ENCODE peak calls at places on chromosomes 11 and 22, in four cellular contexts. One of them, this sample, is unnamed.

GRCh38 chr11:59658036-59658435 is 10.8 kb downstream of the PATL1 start:
- DNase-seq in WTC11: no peak
- DNase-seq in HepG2: peak; percentile 7
- DNase-seq in K562: no peak
- DNase-seq in this sample: no peak

GRCh38 chr11:129703846-129704245 is 111.8 kb upstream of the TMEM45B start:
- DNase-seq in K562: no peak
- DNase-seq in HepG2: no peak
- DNase-seq in WTC11: no peak
- DNase-seq in this sample: no peak

GRCh38 chr11:26247340-26247739 is 84.6 kb upstream of the ANO3 start:
- DNase-seq in K562: no peak
- DNase-seq in WTC11: no peak
- DNase-seq in HepG2: no peak
- DNase-seq in this sample: no peak

GRCh38 chr22:44256085-44256484 is 56.7 kb downstream of the SHISAL1 start:
- DNase-seq in WTC11: no peak
- DNase-seq in HepG2: no peak
- DNase-seq in K562: no peak
- DNase-seq in this sample: no peak

GRCh38 chr11:114354076-114354475 is 46.2 kb downstream of the C11orf71 start:
- DNase-seq in HepG2: no peak
- DNase-seq in WTC11: no peak
- DNase-seq in K562: no peak
- DNase-seq in this sample: no peak

GRCh38 chr11:121451178-121451981 is 734 bp upstream of the SORL1 start:
- DNase-seq in WTC11: no peak
- DNase-seq in HepG2: peak; percentile 43
- DNase-seq in K562: no peak
- DNase-seq in this sample: no peak

GRCh38 chr11:128942272-128942612 is 429 bp downstream of the TP53AIP1 start:
- DNase-seq in HepG2: no peak
- DNase-seq in K562: no peak
- DNase-seq in WTC11: no peak
- DNase-seq in this sample: no peak

GRCh38 chr22:42720263-42721044 is at the start of gene A4GALT:
- DNase-seq in WTC11: peak; percentile 45
- DNase-seq in HepG2: no peak
- DNase-seq in K562: no peak
- DNase-seq in this sample: no peak

GRCh38 chr11:62856333-62856910 is 17.0 kb upstream of the WDR74 start:
- DNase-seq in K562: no peak
- DNase-seq in HepG2: no peak
- DNase-seq in WTC11: no peak
- DNase-seq in this sample: no peak

GRCh38 chr11:118605116-118605867 is 2.1 kb upstream of the PHLDB1 start:
- DNase-seq in K562: peak; percentile 72
- DNase-seq in HepG2: peak; percentile 41
- DNase-seq in WTC11: no peak
- DNase-seq in this sample: no peak

GRCh38 chr22:46564084-46564714 is 26.8 kb upstream of the CELSR1 start:
- DNase-seq in HepG2: no peak
- DNase-seq in WTC11: no peak
- DNase-seq in K562: no peak
- DNase-seq in this sample: no peak

GRCh38 chr11:2667940-2668339 is 31.9 kb downstream of the KCNQ1OT1 start:
- DNase-seq in HepG2: peak; percentile 38
- DNase-seq in K562: no peak
- DNase-seq in WTC11: no peak
- DNase-seq in this sample: no peak

GRCh38 chr11:120511804-120512726 is 517 bp downstream of the GRIK4 start:
- DNase-seq in HepG2: no peak
- DNase-seq in WTC11: peak; percentile 45
- DNase-seq in K562: no peak
- DNase-seq in this sample: no peak

GRCh38 chr11:45659031-45659817 is 6.2 kb downstream of the CHST1 start:
- DNase-seq in K562: no peak
- DNase-seq in HepG2: no peak
- DNase-seq in WTC11: no peak
- DNase-seq in this sample: no peak

GRCh38 chr11:114653148-114653547 is 25.2 kb upstream of the NXPE2 start:
- DNase-seq in HepG2: no peak
- DNase-seq in WTC11: no peak
- DNase-seq in K562: no peak
- DNase-seq in this sample: no peak

GRCh38 chr11:111347723-111348115 is 31.4 kb downstream of the POU2AF1 start:
- DNase-seq in HepG2: no peak
- DNase-seq in K562: no peak
- DNase-seq in WTC11: no peak
- DNase-seq in this sample: no peak

GRCh38 chr11:123194308-123195181 is 503 bp downstream of the CLMP start:
- DNase-seq in WTC11: peak; percentile 73
- DNase-seq in HepG2: no peak
- DNase-seq in K562: no peak
- DNase-seq in this sample: no peak

GRCh38 chr11:97717922-97718321 is 1302.8 kb upstream of the CNTN5 start:
- DNase-seq in WTC11: no peak
- DNase-seq in K562: no peak
- DNase-seq in HepG2: no peak
- DNase-seq in this sample: no peak

GRCh38 chr11:65430406-65431217 is 8.0 kb downstream of the NEAT1 start:
- DNase-seq in K562: no peak
- DNase-seq in WTC11: no peak
- DNase-seq in HepG2: no peak
- DNase-seq in this sample: no peak

GRCh38 chr22:46003271-46004091 is 26.5 kb upstream of the WNT7B start:
- DNase-seq in K562: no peak
- DNase-seq in WTC11: no peak
- DNase-seq in HepG2: no peak
- DNase-seq in this sample: no peak

GRCh38 chr11:66718320-66718971 is 10.6 kb downstream of the SPTBN2 start:
- DNase-seq in HepG2: peak; percentile 39
- DNase-seq in WTC11: peak; percentile 52
- DNase-seq in K562: no peak
- DNase-seq in this sample: no peak

GRCh38 chr11:84993386-84993785 is 633.8 kb downstream of the DLG2 start:
- DNase-seq in K562: no peak
- DNase-seq in WTC11: peak; percentile 45
- DNase-seq in HepG2: peak; percentile 1
- DNase-seq in this sample: no peak

GRCh38 chr22:37282385-37282677 is at the start of gene CYTH4:
- DNase-seq in K562: peak; percentile 38
- DNase-seq in WTC11: no peak
- DNase-seq in HepG2: no peak
- DNase-seq in this sample: no peak
- TF ChIP-seq NR2C2 in K562: no peak
- TF ChIP-seq NR2C2 in WTC11: no peak
- TF ChIP-seq NR2C2 in HepG2: no peak
- TF ChIP-seq NR2C2 in this sample: no peak

DNA sequence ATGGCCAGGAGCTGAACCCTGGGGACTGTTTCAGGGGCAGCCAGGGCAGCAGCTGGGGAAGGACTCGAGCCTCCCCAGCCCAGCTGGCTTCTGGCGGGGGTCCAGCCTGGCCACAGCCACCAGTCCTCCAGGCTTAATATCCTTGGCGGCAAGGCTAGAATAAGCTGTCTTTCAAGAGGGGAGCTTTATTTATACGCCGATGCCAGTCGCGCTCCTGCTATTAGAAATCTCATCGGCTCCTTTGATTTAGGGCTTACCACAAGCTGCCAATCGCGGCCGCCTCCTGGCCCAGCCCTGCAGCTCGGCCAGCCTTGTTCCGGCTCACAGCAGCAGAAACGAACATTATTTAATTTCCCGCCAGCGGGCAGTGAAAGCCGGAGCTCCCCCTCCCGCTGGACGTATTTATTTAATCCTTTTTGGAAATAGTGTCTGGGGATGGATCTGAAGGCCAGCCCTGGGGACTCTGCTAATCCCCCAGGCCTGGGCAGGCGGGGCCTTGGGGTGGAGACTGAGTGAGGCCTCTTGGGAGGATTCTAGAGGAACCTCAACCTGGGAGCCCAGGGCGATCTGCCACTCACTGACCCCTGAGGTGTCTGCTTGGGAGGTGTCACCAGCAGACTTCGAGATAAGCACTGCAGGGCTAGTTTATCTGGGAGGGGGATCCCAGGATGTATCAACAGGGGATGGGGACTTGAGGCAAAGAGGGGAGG is 363.1 kb downstream of the MN1 start:
- DNase-seq in HepG2: no peak
- DNase-seq in K562: no peak
- DNase-seq in WTC11: no peak
- DNase-seq in this sample: no peak
- TF ChIP-seq NR2C2 in HepG2: no peak
- TF ChIP-seq NR2C2 in K562: no peak
- TF ChIP-seq NR2C2 in WTC11: no peak
- TF ChIP-seq NR2C2 in this sample: no peak

DNA sequence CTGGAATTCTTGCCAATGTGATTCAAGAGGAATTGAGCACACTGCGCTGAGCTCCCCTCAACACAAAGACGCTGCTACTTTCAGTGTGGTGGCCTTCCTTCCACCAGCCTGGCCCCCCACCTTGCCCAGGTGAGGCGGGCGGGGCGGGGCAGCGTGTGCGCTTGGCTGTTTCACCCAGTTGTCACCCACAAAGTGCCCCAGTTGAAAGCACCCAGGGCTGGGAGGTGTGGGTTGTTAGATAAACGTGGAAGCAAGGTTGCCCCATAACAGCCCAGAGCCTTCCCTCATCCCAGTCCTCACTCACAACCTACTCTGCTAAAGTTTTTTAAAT is 43.1 kb downstream of the CACNG2 start:
- DNase-seq in HepG2: no peak
- DNase-seq in K562: no peak
- DNase-seq in WTC11: no peak
- DNase-seq in this sample: no peak
- TF ChIP-seq NR2C2 in HepG2: no peak
- TF ChIP-seq NR2C2 in K562: no peak
- TF ChIP-seq NR2C2 in WTC11: no peak
- TF ChIP-seq NR2C2 in this sample: no peak

GRCh38 chr22:49297286-49297870 is 530.3 kb downstream of the BRD1 start:
- DNase-seq in WTC11: no peak
- DNase-seq in HepG2: no peak
- DNase-seq in K562: no peak
- DNase-seq in this sample: no peak
- TF ChIP-seq NR2C2 in WTC11: no peak
- TF ChIP-seq NR2C2 in HepG2: no peak
- TF ChIP-seq NR2C2 in K562: no peak
- TF ChIP-seq NR2C2 in this sample: no peak

GRCh38 chr11:27429740-27430451 is 42.7 kb downstream of the LGR4 start:
- DNase-seq in WTC11: no peak
- DNase-seq in K562: no peak
- DNase-seq in HepG2: no peak
- DNase-seq in this sample: no peak
- TF ChIP-seq NR2C2 in WTC11: no peak
- TF ChIP-seq NR2C2 in K562: no peak
- TF ChIP-seq NR2C2 in HepG2: no peak
- TF ChIP-seq NR2C2 in this sample: no peak

GRCh38 chr11:72649215-72649976 is 24.8 kb downstream of the PDE2A start:
- DNase-seq in K562: no peak
- DNase-seq in WTC11: no peak
- DNase-seq in HepG2: no peak
- DNase-seq in this sample: no peak
- TF ChIP-seq NR2C2 in K562: no peak
- TF ChIP-seq NR2C2 in WTC11: no peak
- TF ChIP-seq NR2C2 in HepG2: no peak
- TF ChIP-seq NR2C2 in this sample: no peak

GRCh38 chr11:106493751-106494150 is 416.3 kb downstream of the AASDHPPT start:
- DNase-seq in HepG2: peak; percentile 12
- DNase-seq in K562: no peak
- DNase-seq in WTC11: no peak
- DNase-seq in this sample: no peak

GRCh38 chr11:106496677-106497076 is 419.2 kb downstream of the AASDHPPT start:
- DNase-seq in WTC11: no peak
- DNase-seq in K562: no peak
- DNase-seq in HepG2: no peak
- DNase-seq in this sample: no peak

GRCh38 chr11:106497321-106497720 is 419.9 kb downstream of the AASDHPPT start:
- DNase-seq in WTC11: no peak
- DNase-seq in K562: no peak
- DNase-seq in HepG2: no peak
- DNase-seq in this sample: no peak

GRCh38 chr11:106491751-106492150 is 414.3 kb downstream of the AASDHPPT start:
- DNase-seq in WTC11: no peak
- DNase-seq in HepG2: no peak
- DNase-seq in K562: no peak
- DNase-seq in this sample: no peak

DNA sequence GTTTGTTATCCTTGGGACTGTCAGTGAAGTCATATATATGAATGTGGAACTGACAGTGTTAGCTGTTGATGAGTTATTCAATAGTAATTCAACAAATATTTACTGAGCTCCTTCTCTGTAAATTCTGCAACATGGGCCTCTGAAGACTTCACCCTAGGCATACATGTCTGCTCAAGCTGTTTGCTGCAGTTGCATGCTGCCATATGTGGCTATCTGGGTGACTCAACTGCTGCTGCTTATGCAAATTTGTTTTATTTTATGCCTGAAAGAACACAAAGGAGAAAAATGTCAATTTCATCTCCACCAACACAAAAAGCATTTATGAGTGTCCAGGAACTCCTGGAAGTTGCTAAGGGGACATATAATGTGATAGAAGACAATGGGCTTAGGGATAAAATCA is 417.6 kb downstream of the AASDHPPT start:
- DNase-seq in WTC11: no peak
- DNase-seq in HepG2: no peak
- DNase-seq in K562: no peak
- DNase-seq in this sample: no peak
- TF ChIP-seq NR2C2 in WTC11: no peak
- TF ChIP-seq NR2C2 in HepG2: no peak
- TF ChIP-seq NR2C2 in K562: no peak
- TF ChIP-seq NR2C2 in this sample: no peak

GRCh38 chr22:50714150-50714549 is 23.9 kb upstream of the ACR start:
- DNase-seq in K562: no peak
- DNase-seq in WTC11: no peak
- DNase-seq in HepG2: no peak
- DNase-seq in this sample: no peak

GRCh38 chr22:50713008-50713385 is 25.0 kb upstream of the ACR start:
- DNase-seq in K562: no peak
- DNase-seq in HepG2: no peak
- DNase-seq in WTC11: no peak
- DNase-seq in this sample: no peak

GRCh38 chr22:50712341-50713007 is 25.5 kb upstream of the ACR start:
- DNase-seq in HepG2: no peak
- DNase-seq in WTC11: no peak
- DNase-seq in K562: no peak
- DNase-seq in this sample: no peak

GRCh38 chr22:50714631-50715179 is 23.3 kb upstream of the ACR start:
- DNase-seq in HepG2: no peak
- DNase-seq in WTC11: no peak
- DNase-seq in K562: no peak
- DNase-seq in this sample: no peak

GRCh38 chr22:50713571-50714056 is 24.4 kb upstream of the ACR start:
- DNase-seq in HepG2: no peak
- DNase-seq in K562: no peak
- DNase-seq in WTC11: no peak
- DNase-seq in this sample: no peak
- TF ChIP-seq NR2C2 in HepG2: no peak
- TF ChIP-seq NR2C2 in K562: no peak
- TF ChIP-seq NR2C2 in WTC11: no peak
- TF ChIP-seq NR2C2 in this sample: no peak